ENCODE peak calls at places on chromosomes 2 and 18, in five cellular contexts. One of them, this sample, is unnamed.

GRCh38 chr2:119862127-119862889 is 102.6 kb downstream of the PTPN4 start:
- DNase-seq in K562: no peak
- DNase-seq in Peyer's patch: no peak
- DNase-seq in GM12878: peak
- DNase-seq in cardiac muscle cell: no peak
- DNase-seq in this sample: no peak

GRCh38 chr2:3631851-3632659 is 25.9 kb upstream of the ALLC start:
- DNase-seq in cardiac muscle cell: no peak
- DNase-seq in Peyer's patch: no peak
- DNase-seq in K562: no peak
- DNase-seq in GM12878: no peak
- DNase-seq in this sample: peak

GRCh38 chr18:62339106-62339988 is 14.2 kb downstream of the TNFRSF11A start:
- DNase-seq in K562: peak
- DNase-seq in cardiac muscle cell: peak
- DNase-seq in GM12878: no peak
- DNase-seq in Peyer's patch: no peak
- DNase-seq in this sample: no peak

GRCh38 chr2:38935568-38936172 is 46.0 kb downstream of the ARHGEF33 start:
- DNase-seq in K562: no peak
- DNase-seq in GM12878: no peak
- DNase-seq in Peyer's patch: no peak
- DNase-seq in cardiac muscle cell: peak
- DNase-seq in this sample: no peak

GRCh38 chr2:104408266-104408665 is 445.6 kb upstream of the POU3F3 start:
- DNase-seq in GM12878: no peak
- DNase-seq in Peyer's patch: no peak
- DNase-seq in cardiac muscle cell: no peak
- DNase-seq in K562: no peak
- DNase-seq in this sample: no peak

GRCh38 chr18:60146220-60146960 is 226.2 kb downstream of the MC4R start:
- DNase-seq in Peyer's patch: no peak
- DNase-seq in K562: peak
- DNase-seq in GM12878: no peak
- DNase-seq in cardiac muscle cell: no peak
- DNase-seq in this sample: no peak

GRCh38 chr2:149221898-149222297 is 108.5 kb upstream of the LYPD6 start:
- DNase-seq in K562: no peak
- DNase-seq in Peyer's patch: no peak
- DNase-seq in GM12878: no peak
- DNase-seq in cardiac muscle cell: no peak
- DNase-seq in this sample: no peak

GRCh38 chr2:135984199-135985017 is 1.0 kb downstream of the DARS1 start:
- DNase-seq in Peyer's patch: no peak
- DNase-seq in cardiac muscle cell: no peak
- DNase-seq in GM12878: peak
- DNase-seq in K562: no peak
- DNase-seq in this sample: no peak

GRCh38 chr2:48043746-48044145 is 137.4 kb upstream of the FBXO11 start:
- DNase-seq in Peyer's patch: no peak
- DNase-seq in cardiac muscle cell: no peak
- DNase-seq in K562: no peak
- DNase-seq in GM12878: no peak
- DNase-seq in this sample: no peak

GRCh38 chr2:239948100-239948881 is 76.9 kb downstream of the NDUFA10 start:
- DNase-seq in Peyer's patch: no peak
- DNase-seq in K562: no peak
- DNase-seq in cardiac muscle cell: no peak
- DNase-seq in GM12878: no peak
- DNase-seq in this sample: peak

GRCh38 chr18:11981633-11982366 is 493 bp downstream of the IMPA2 start:
- DNase-seq in cardiac muscle cell: peak
- DNase-seq in GM12878: no peak
- DNase-seq in Peyer's patch: peak
- DNase-seq in K562: no peak
- DNase-seq in this sample: no peak

GRCh38 chr2:217972490-217972889 is 30.3 kb downstream of the TNS1 start:
- DNase-seq in K562: no peak
- DNase-seq in Peyer's patch: no peak
- DNase-seq in cardiac muscle cell: peak
- DNase-seq in GM12878: no peak
- DNase-seq in this sample: no peak

GRCh38 chr18:13813271-13813849 is 10.6 kb upstream of the MC5R start:
- DNase-seq in Peyer's patch: peak
- DNase-seq in K562: peak
- DNase-seq in GM12878: no peak
- DNase-seq in cardiac muscle cell: peak
- DNase-seq in this sample: no peak

GRCh38 chr2:160909781-160910242 is 250.4 kb upstream of the TANK start:
- DNase-seq in cardiac muscle cell: no peak
- DNase-seq in Peyer's patch: no peak
- DNase-seq in K562: no peak
- DNase-seq in GM12878: no peak
- DNase-seq in this sample: no peak

GRCh38 chr18:23291456-23292205 is 156.3 kb downstream of the CABLES1 start:
- DNase-seq in Peyer's patch: no peak
- DNase-seq in cardiac muscle cell: peak
- DNase-seq in K562: no peak
- DNase-seq in GM12878: no peak
- DNase-seq in this sample: no peak

GRCh38 chr2:210792000-210792399 is 235.6 kb downstream of the CPS1 start:
- DNase-seq in cardiac muscle cell: no peak
- DNase-seq in Peyer's patch: no peak
- DNase-seq in K562: no peak
- DNase-seq in GM12878: no peak
- DNase-seq in this sample: no peak

GRCh38 chr2:29080886-29081743 is 6.8 kb upstream of the PCARE start:
- DNase-seq in cardiac muscle cell: peak
- DNase-seq in GM12878: no peak
- DNase-seq in K562: no peak
- DNase-seq in Peyer's patch: no peak
- DNase-seq in this sample: no peak

GRCh38 chr18:71784777-71785176 is 759.4 kb downstream of the CBLN2 start:
- DNase-seq in Peyer's patch: no peak
- DNase-seq in cardiac muscle cell: peak
- DNase-seq in K562: peak
- DNase-seq in GM12878: no peak
- DNase-seq in this sample: no peak

GRCh38 chr2:168662651-168663208 is 139.7 kb upstream of the NOSTRIN start:
- DNase-seq in GM12878: no peak
- DNase-seq in K562: no peak
- DNase-seq in cardiac muscle cell: no peak
- DNase-seq in Peyer's patch: no peak
- DNase-seq in this sample: no peak

GRCh38 chr2:101223814-101224231 is 28.9 kb upstream of the CNOT11 start:
- DNase-seq in cardiac muscle cell: no peak
- DNase-seq in GM12878: peak
- DNase-seq in K562: no peak
- DNase-seq in Peyer's patch: peak
- DNase-seq in this sample: no peak

GRCh38 chr2:54676656-54677055 is 46.8 kb upstream of the EML6 start:
- DNase-seq in GM12878: no peak
- DNase-seq in Peyer's patch: no peak
- DNase-seq in K562: no peak
- DNase-seq in cardiac muscle cell: no peak
- DNase-seq in this sample: no peak

GRCh38 chr18:56238576-56238975 is 399.8 kb downstream of the TXNL1 start:
- DNase-seq in cardiac muscle cell: peak
- DNase-seq in K562: no peak
- DNase-seq in GM12878: no peak
- DNase-seq in Peyer's patch: no peak
- DNase-seq in this sample: no peak

GRCh38 chr18:68839701-68840100 is 41.8 kb downstream of the CCDC102B start:
- DNase-seq in cardiac muscle cell: no peak
- DNase-seq in GM12878: no peak
- DNase-seq in Peyer's patch: no peak
- DNase-seq in K562: no peak
- DNase-seq in this sample: no peak

GRCh38 chr2:28580078-28580477 is 84.2 kb downstream of the PLB1 start:
- DNase-seq in cardiac muscle cell: no peak
- DNase-seq in GM12878: no peak
- DNase-seq in Peyer's patch: no peak
- DNase-seq in K562: no peak
- DNase-seq in this sample: no peak

GRCh38 chr2:26018184-26018716 is 15.6 kb upstream of the RAB10 start:
- DNase-seq in K562: peak
- DNase-seq in Peyer's patch: no peak
- DNase-seq in cardiac muscle cell: peak
- DNase-seq in GM12878: no peak
- DNase-seq in this sample: peak

GRCh38 chr2:113218283-113219091 is 44.7 kb downstream of the PSD4 start:
- DNase-seq in GM12878: no peak
- DNase-seq in cardiac muscle cell: no peak
- DNase-seq in Peyer's patch: no peak
- DNase-seq in K562: no peak
- DNase-seq in this sample: no peak
- H3K27ac ChIP-seq in GM12878: no peak
- H3K27ac ChIP-seq in cardiac muscle cell: no peak
- H3K27ac ChIP-seq in Peyer's patch: no peak
- H3K27ac ChIP-seq in K562: no peak
- H3K27ac ChIP-seq in this sample: no peak

GRCh38 chr2:6639870-6640639 is 225.7 kb downstream of the CMPK2 start:
- DNase-seq in cardiac muscle cell: no peak
- DNase-seq in Peyer's patch: no peak
- DNase-seq in K562: no peak
- DNase-seq in GM12878: no peak
- DNase-seq in this sample: no peak
- H3K4me3 ChIP-seq in cardiac muscle cell: no peak
- H3K4me3 ChIP-seq in Peyer's patch: no peak
- H3K4me3 ChIP-seq in K562: no peak
- H3K4me3 ChIP-seq in GM12878: no peak
- H3K4me3 ChIP-seq in this sample: no peak

GRCh38 chr2:183038341-183039300 is at the start of gene NCKAP1:
- DNase-seq in cardiac muscle cell: peak
- DNase-seq in GM12878: no peak
- DNase-seq in K562: peak
- DNase-seq in Peyer's patch: peak
- DNase-seq in this sample: peak
- TF ChIP-seq CTCF in cardiac muscle cell: peak
- TF ChIP-seq CTCF in GM12878: peak
- TF ChIP-seq CTCF in K562: peak
- TF ChIP-seq CTCF in Peyer's patch: peak
- TF ChIP-seq CTCF in this sample: peak

GRCh38 chr2:108917526-108917925 is 71.5 kb downstream of the EDAR start:
- DNase-seq in Peyer's patch: no peak
- DNase-seq in K562: no peak
- DNase-seq in cardiac muscle cell: no peak
- DNase-seq in GM12878: no peak
- DNase-seq in this sample: no peak

GRCh38 chr2:108917078-108917440 is 72.0 kb downstream of the EDAR start:
- DNase-seq in Peyer's patch: no peak
- DNase-seq in GM12878: no peak
- DNase-seq in cardiac muscle cell: peak
- DNase-seq in K562: no peak
- DNase-seq in this sample: no peak

GRCh38 chr2:108918156-108918845 is 70.7 kb downstream of the EDAR start:
- DNase-seq in Peyer's patch: no peak
- DNase-seq in GM12878: no peak
- DNase-seq in K562: no peak
- DNase-seq in cardiac muscle cell: no peak
- DNase-seq in this sample: peak

GRCh38 chr2:108918941-108919341 is 70.1 kb downstream of the EDAR start:
- DNase-seq in cardiac muscle cell: no peak
- DNase-seq in Peyer's patch: no peak
- DNase-seq in K562: no peak
- DNase-seq in GM12878: no peak
- DNase-seq in this sample: peak

GRCh38 chr2:108916397-108917077 is 72.5 kb downstream of the EDAR start:
- DNase-seq in Peyer's patch: no peak
- DNase-seq in cardiac muscle cell: no peak
- DNase-seq in GM12878: no peak
- DNase-seq in K562: no peak
- DNase-seq in this sample: peak
- H3K27ac ChIP-seq in Peyer's patch: no peak
- H3K27ac ChIP-seq in cardiac muscle cell: no peak
- H3K27ac ChIP-seq in GM12878: no peak
- H3K27ac ChIP-seq in K562: no peak
- H3K27ac ChIP-seq in this sample: no peak

DNA sequence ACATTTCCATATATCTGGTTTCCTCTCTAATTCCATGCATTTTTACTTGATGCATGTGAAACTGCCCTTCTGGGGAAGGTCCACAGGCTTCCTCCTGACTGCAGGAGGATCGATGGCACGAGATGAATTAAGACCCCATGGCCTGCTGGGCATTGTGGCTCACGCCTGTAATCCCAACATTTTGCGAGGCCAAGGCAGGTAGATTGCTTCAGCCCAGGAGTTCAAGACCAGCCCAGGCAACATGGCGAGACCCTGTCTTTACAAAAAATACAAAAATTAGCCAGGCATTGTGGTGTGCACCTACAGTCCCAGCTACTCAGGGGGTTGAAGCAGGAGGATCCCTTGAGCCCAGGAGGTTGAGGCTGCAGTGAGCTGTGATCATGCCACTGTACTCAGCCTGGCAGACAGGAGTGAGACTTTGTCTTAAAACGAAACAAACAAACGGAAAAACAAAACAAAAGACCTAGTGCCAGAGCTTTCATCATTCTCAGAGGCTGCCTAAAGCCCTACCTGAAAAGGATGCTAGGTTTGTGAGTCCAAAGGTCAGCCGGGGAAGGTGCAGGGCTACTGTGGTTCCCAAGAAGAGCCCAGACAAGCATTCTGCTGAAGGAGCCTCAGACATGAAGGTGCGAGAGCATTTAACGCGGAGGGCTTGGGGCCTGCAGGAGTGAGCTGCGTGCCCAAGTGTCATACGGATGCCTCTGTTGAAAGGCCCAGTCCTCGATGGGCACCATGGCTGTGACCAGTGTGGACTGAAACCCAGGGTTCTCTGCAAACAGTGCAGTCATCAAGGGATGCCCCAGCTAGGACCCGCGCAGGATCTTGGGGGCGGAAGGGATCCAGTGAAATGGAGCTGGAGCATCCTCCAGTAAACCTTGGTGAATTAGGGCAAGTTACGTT is 21.5 kb downstream of the GPR55 start:
- DNase-seq in cardiac muscle cell: no peak
- DNase-seq in GM12878: no peak
- DNase-seq in Peyer's patch: no peak
- DNase-seq in K562: no peak
- DNase-seq in this sample: peak
- H3K4me3 ChIP-seq in cardiac muscle cell: no peak
- H3K4me3 ChIP-seq in GM12878: no peak
- H3K4me3 ChIP-seq in Peyer's patch: no peak
- H3K4me3 ChIP-seq in K562: no peak
- H3K4me3 ChIP-seq in this sample: no peak

GRCh38 chr2:23519334-23519651 is 134.3 kb downstream of the KLHL29 start:
- DNase-seq in K562: no peak
- DNase-seq in cardiac muscle cell: no peak
- DNase-seq in Peyer's patch: no peak
- DNase-seq in GM12878: no peak
- DNase-seq in this sample: no peak
- TF ChIP-seq CTCF in K562: no peak
- TF ChIP-seq CTCF in cardiac muscle cell: no peak
- TF ChIP-seq CTCF in Peyer's patch: no peak
- TF ChIP-seq CTCF in GM12878: no peak
- TF ChIP-seq CTCF in this sample: no peak

This sample was measured in coronary artery.